ENCODE peak calls at places on chromosomes 13 and 19, in ten cellular contexts. U is IMR-90, T is breast epithelium, K is heart left ventricle, R is lower leg skin, J is suprapubic skin, M is gastrocnemius medialis, C is uterus, W is tibial nerve, A is stomach. P is an unnamed sample.

GRCh38 chr13:77896977-77897376 is 21.7 kb downstream of the EDNRB start:
- DNase-seq in U (no peak), T (no peak), K (no peak), R (no peak), J (no peak), M (no peak), C (no peak), W (no peak), A (no peak), P (no peak)

GRCh38 chr13:106587787-106588186 is 19.9 kb upstream of the ARGLU1 start:
- DNase-seq in U (no peak), T (no peak), K (no peak), R (no peak), J (no peak), M (no peak), C (no peak), W (no peak), A (no peak), P (no peak)

GRCh38 chr13:56755181-56755580 is 385.5 kb upstream of the PRR20A start:
- DNase-seq in U (no peak), T (no peak), K (no peak), R (no peak), J (no peak), M (no peak), C (no peak), W (no peak), A (no peak), P (no peak)

GRCh38 chr19:38667552-38668205 is 20.2 kb downstream of the ACTN4 start:
- DNase-seq in U (peak), T (no peak), K (no peak), R (no peak), J (no peak), M (no peak), C (no peak), W (no peak), A (no peak), P (no peak)

GRCh38 chr13:33251131-33251629 is 34.4 kb downstream of the STARD13 start:
- DNase-seq in U (peak), T (no peak), K (peak), R (no peak), J (no peak), M (peak), C (peak), W (no peak), A (no peak), P (peak)

GRCh38 chr13:20270163-20270865 is 38.2 kb upstream of the GJB6 start:
- DNase-seq in U (no peak), T (no peak), K (no peak), R (no peak), J (no peak), M (no peak), C (no peak), W (no peak), A (no peak), P (no peak)

GRCh38 chr19:44684892-44685847 is 13.8 kb upstream of the CEACAM16 start:
- DNase-seq in U (peak), T (no peak), K (peak), R (peak), J (no peak), M (no peak), C (no peak), W (no peak), A (peak), P (peak)

GRCh38 chr13:33867472-33867871 is 49.5 kb downstream of the RFC3 start:
- DNase-seq in U (no peak), T (no peak), K (no peak), R (no peak), J (no peak), M (no peak), C (no peak), W (no peak), A (no peak), P (no peak)

GRCh38 chr13:50650936-50651638 is 192.4 kb downstream of the DLEU7 start:
- DNase-seq in U (peak), T (no peak), K (no peak), R (no peak), J (no peak), M (no peak), C (no peak), W (no peak), A (no peak), P (no peak)

GRCh38 chr19:47230122-47230920 is 678 bp downstream of the BBC3 start:
- DNase-seq in U (peak), T (no peak), K (peak), R (peak), J (peak), M (peak), C (peak), W (peak), A (peak), P (no peak)

GRCh38 chr13:20435616-20436368 is 89.9 kb downstream of the CRYL1 start:
- DNase-seq in U (no peak), T (no peak), K (no peak), R (no peak), J (no peak), M (no peak), C (no peak), W (no peak), A (no peak), P (no peak)

GRCh38 chr13:78787189-78787588 is 128.2 kb upstream of the OBI1 start:
- DNase-seq in U (no peak), T (no peak), K (no peak), R (no peak), J (no peak), M (no peak), C (no peak), W (no peak), A (no peak), P (no peak)

GRCh38 chr13:35552172-35552844 is 75.8 kb upstream of the MAB21L1 start:
- DNase-seq in U (peak), T (no peak), K (no peak), R (no peak), J (no peak), M (no peak), C (no peak), W (no peak), A (no peak), P (no peak)

GRCh38 chr13:33218020-33218419 is 67.5 kb downstream of the STARD13 start:
- DNase-seq in U (peak), T (no peak), K (no peak), R (no peak), J (no peak), M (no peak), C (no peak), W (no peak), A (no peak), P (no peak)

GRCh38 chr19:46125447-46125846 is 959 bp upstream of the IGFL3 start:
- DNase-seq in U (no peak), T (no peak), K (no peak), R (no peak), J (no peak), M (no peak), C (no peak), W (no peak), A (no peak), P (no peak)

GRCh38 chr19:54208784-54209057 is 8.1 kb downstream of the RPS9 start:
- DNase-seq in U (no peak), T (no peak), K (no peak), R (no peak), J (no peak), M (no peak), C (no peak), W (no peak), A (no peak), P (no peak)

GRCh38 chr13:20814224-20814910 is 40.6 kb upstream of the EEF1AKMT1 start:
- DNase-seq in U (peak), T (peak), K (peak), R (peak), J (peak), M (peak), C (peak), W (peak), A (peak), P (peak)

GRCh38 chr19:44893704-44894103 is 2.6 kb downstream of the TOMM40 start:
- DNase-seq in U (no peak), T (no peak), K (no peak), R (no peak), J (no peak), M (no peak), C (no peak), W (no peak), A (no peak), P (no peak)

GRCh38 chr13:93674337-93674755 is 447.7 kb downstream of the GPC6 start:
- DNase-seq in U (no peak), T (no peak), K (no peak), R (no peak), J (no peak), M (no peak), C (no peak), W (no peak), A (no peak), P (no peak)

GRCh38 chr19:3710265-3710812 is 2.2 kb downstream of the TJP3 start:
- DNase-seq in U (peak), T (peak), K (peak), R (peak), J (peak), M (peak), C (no peak), W (peak), A (peak), P (no peak)

GRCh38 chr19:53961523-53962345 is 1.0 kb upstream of the CACNG8 start:
- DNase-seq in U (no peak), T (no peak), K (no peak), R (no peak), J (no peak), M (no peak), C (no peak), W (no peak), A (no peak), P (peak)

GRCh38 chr13:25292301-25292700 is 5.0 kb upstream of the MTMR6 start:
- DNase-seq in U (peak), T (no peak), K (no peak), R (peak), J (no peak), M (no peak), C (no peak), W (no peak), A (no peak), P (no peak)

GRCh38 chr19:31349160-31349881 is at the start of gene TSHZ3:
- DNase-seq in U (peak), T (no peak), K (peak), R (peak), J (peak), M (peak), C (peak), W (peak), A (peak), P (peak)

GRCh38 chr13:58313219-58313618 is 681.7 kb downstream of the PCDH17 start:
- DNase-seq in U (no peak), T (no peak), K (no peak), R (no peak), J (no peak), M (no peak), C (no peak), W (no peak), A (no peak), P (no peak)

GRCh38 chr13:101210774-101211173 is 205.5 kb downstream of the NALCN start:
- DNase-seq in U (no peak), T (no peak), K (no peak), R (no peak), J (no peak), M (no peak), C (no peak), W (no peak), A (no peak), P (no peak)

GRCh38 chr13:93328943-93329342 is 102.3 kb downstream of the GPC6 start:
- DNase-seq in U (peak), T (no peak), K (no peak), R (no peak), J (no peak), M (no peak), C (no peak), W (no peak), A (no peak), P (no peak)

GRCh38 chr13:39394811-39395685 is 207.9 kb downstream of the LHFPL6 start:
- DNase-seq in U (no peak), T (no peak), K (no peak), R (no peak), J (no peak), M (no peak), C (no peak), W (no peak), A (no peak), P (no peak)

GRCh38 chr19:42683917-42684513 is 56.3 kb downstream of the PSG3 start:
- DNase-seq in U (peak), T (no peak), K (no peak), R (no peak), J (no peak), M (no peak), C (no peak), W (no peak), A (no peak), P (no peak)

GRCh38 chr19:36420961-36421748 is 2.7 kb upstream of the ZFP82 start:
- DNase-seq in U (peak), T (peak), K (peak), R (no peak), J (no peak), M (no peak), C (peak), W (no peak), A (no peak), P (no peak)

GRCh38 chr13:30618186-30618937 is 642 bp downstream of the USPL1 start:
- DNase-seq in U (no peak), T (no peak), K (no peak), R (no peak), J (peak), M (peak), C (no peak), W (no peak), A (peak), P (no peak)

GRCh38 chr13:29369060-29369743 is 226.3 kb downstream of the SLC7A1 start:
- DNase-seq in U (peak), T (no peak), K (no peak), R (no peak), J (no peak), M (no peak), C (no peak), W (no peak), A (no peak), P (no peak)

GRCh38 chr13:29884671-29885424 is 34.4 kb upstream of the UBL3 start:
- DNase-seq in U (peak), T (no peak), K (no peak), R (no peak), J (no peak), M (no peak), C (no peak), W (no peak), A (no peak), P (no peak)

GRCh38 chr19:38288127-38288855 is 15.8 kb upstream of the C19orf33 start:
- DNase-seq in U (no peak), T (no peak), K (no peak), R (no peak), J (no peak), M (no peak), C (no peak), W (no peak), A (no peak), P (no peak)

GRCh38 chr19:7519411-7520130 is 2.9 kb upstream of the MCOLN1 start:
- DNase-seq in U (no peak), T (no peak), K (no peak), R (no peak), J (no peak), M (no peak), C (no peak), W (no peak), A (no peak), P (no peak)

GRCh38 chr19:40799558-40800338 is 757 bp downstream of the EGLN2 start:
- DNase-seq in U (no peak), T (no peak), K (peak), R (no peak), J (peak), M (peak), C (no peak), W (no peak), A (peak), P (peak)

GRCh38 chr19:40798997-40799557 is at the start of gene EGLN2:
- DNase-seq in U (no peak), T (no peak), K (no peak), R (no peak), J (no peak), M (no peak), C (no peak), W (no peak), A (no peak), P (peak)

GRCh38 chr19:40797166-40797962 is 1.6 kb upstream of the EGLN2 start:
- DNase-seq in U (no peak), T (no peak), K (no peak), R (no peak), J (no peak), M (no peak), C (no peak), W (no peak), A (no peak), P (no peak)

GRCh38 chr19:40797963-40798222 is 1.1 kb upstream of the EGLN2 start:
- DNase-seq in U (no peak), T (no peak), K (no peak), R (no peak), J (no peak), M (no peak), C (no peak), W (no peak), A (no peak), P (no peak)

GRCh38 chr19:40798223-40798996 is 581 bp upstream of the EGLN2 start:
- DNase-seq in U (peak), T (peak), K (peak), R (peak), J (peak), M (peak), C (peak), W (peak), A (peak), P (peak)
- TF ChIP-seq POLR2A in U (no peak), T (peak), K (no peak), R (no peak), J (peak), M (no peak), C (peak), W (peak), A (no peak), P (no peak)

DNA sequence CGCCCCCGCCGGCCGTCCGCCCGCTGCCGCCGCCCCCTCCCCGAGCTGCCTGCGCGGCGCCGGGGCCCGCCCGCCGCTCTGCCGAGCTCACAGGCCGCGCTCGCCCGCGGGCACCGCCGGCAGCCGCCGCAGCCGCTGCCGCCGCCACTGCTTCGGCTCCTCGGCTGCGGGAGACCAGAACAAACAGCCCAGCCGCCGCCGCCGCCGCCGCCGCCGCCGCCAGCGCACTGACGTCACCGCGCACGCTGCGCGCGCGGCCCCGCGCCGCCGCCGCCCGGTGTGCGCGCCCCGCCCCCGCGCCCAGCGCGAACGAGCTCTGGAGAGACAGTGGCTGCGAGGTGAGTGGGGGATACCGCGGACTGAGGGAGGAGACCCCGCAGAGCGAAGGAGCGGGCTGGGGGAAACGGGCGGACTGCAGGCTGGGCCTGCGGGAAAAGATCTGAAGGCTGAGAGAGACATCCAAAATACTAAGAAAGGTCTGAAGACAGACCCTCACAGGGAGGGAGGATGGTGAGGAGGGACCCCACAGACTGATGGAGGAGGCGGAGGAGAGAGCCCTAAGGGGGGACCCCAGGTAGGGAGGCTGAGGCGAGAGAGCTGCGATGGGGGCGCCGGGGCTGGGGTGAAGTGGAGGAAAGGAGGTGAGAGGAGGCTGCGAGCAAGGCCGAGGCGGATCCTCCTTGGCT is at the start of gene BRD4:
- DNase-seq in U (peak), T (peak), K (peak), R (peak), J (peak), M (peak), C (peak), W (peak), A (peak), P (peak)
- TF ChIP-seq POLR2A in U (peak), T (no peak), K (no peak), R (no peak), J (peak), M (peak), C (peak), W (peak), A (no peak), P (peak)

GRCh38 chr19:51091895-51092873 is 9.5 kb upstream of the KLK14 start:
- DNase-seq in U (no peak), T (no peak), K (no peak), R (no peak), J (no peak), M (no peak), C (no peak), W (no peak), A (no peak), P (no peak)

GRCh38 chr19:51090471-51090870 is 7.8 kb upstream of the KLK14 start:
- DNase-seq in U (no peak), T (no peak), K (no peak), R (no peak), J (no peak), M (no peak), C (no peak), W (no peak), A (no peak), P (no peak)

GRCh38 chr19:51089786-51090185 is 7.1 kb upstream of the KLK14 start:
- DNase-seq in U (no peak), T (no peak), K (no peak), R (no peak), J (no peak), M (no peak), C (no peak), W (no peak), A (no peak), P (no peak)

GRCh38 chr19:51093066-51093465 is 10.4 kb upstream of the KLK14 start:
- DNase-seq in U (no peak), T (peak), K (no peak), R (no peak), J (no peak), M (no peak), C (no peak), W (no peak), A (no peak), P (no peak)

DNA sequence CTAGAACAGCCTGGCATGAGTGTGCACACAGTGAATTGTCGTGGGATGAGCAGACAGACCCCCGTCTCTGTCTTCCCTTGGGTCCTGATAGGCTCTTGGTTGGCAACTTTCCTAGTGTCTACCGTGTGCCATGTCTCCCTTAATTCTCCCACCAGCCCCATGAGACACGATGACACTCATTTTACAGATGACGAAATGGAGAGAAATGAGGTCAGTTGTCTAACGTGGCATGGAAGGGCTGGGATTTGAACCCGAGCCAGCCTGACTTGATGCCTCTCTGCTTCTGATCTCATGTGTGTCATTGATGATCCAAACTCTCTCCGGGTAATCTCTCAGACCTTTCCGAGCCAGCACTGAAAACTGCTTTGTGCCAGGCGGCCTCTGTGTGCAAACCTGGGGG is 8.4 kb upstream of the KLK14 start:
- DNase-seq in U (no peak), T (no peak), K (no peak), R (no peak), J (no peak), M (no peak), C (no peak), W (no peak), A (no peak), P (no peak)
- TF ChIP-seq POLR2A in U (no peak), T (no peak), K (no peak), R (no peak), J (no peak), M (no peak), C (no peak), W (no peak), A (no peak), P (no peak)

GRCh38 chr13:113762075-113762474 is 3.0 kb downstream of the TMEM255B start:
- DNase-seq in U (no peak), T (no peak), K (no peak), R (no peak), J (no peak), M (no peak), C (no peak), W (no peak), A (no peak), P (no peak)

GRCh38 chr13:113759525-113760137 is 605 bp downstream of the TMEM255B start:
- DNase-seq in U (peak), T (no peak), K (peak), R (no peak), J (peak), M (no peak), C (peak), W (no peak), A (peak), P (peak)

GRCh38 chr13:113763254-113763653 is 4.2 kb downstream of the TMEM255B start:
- DNase-seq in U (no peak), T (no peak), K (peak), R (no peak), J (no peak), M (no peak), C (no peak), W (no peak), A (peak), P (no peak)

GRCh38 chr13:113762538-113762937 is 3.5 kb downstream of the TMEM255B start:
- DNase-seq in U (no peak), T (no peak), K (peak), R (no peak), J (no peak), M (no peak), C (no peak), W (no peak), A (peak), P (no peak)

GRCh38 chr13:113761136-113761535 is 2.1 kb downstream of the TMEM255B start:
- DNase-seq in U (no peak), T (no peak), K (no peak), R (no peak), J (no peak), M (no peak), C (no peak), W (no peak), A (peak), P (no peak)
- TF ChIP-seq POLR2A in U (no peak), T (no peak), K (no peak), R (no peak), J (no peak), M (no peak), C (no peak), W (no peak), A (no peak), P (no peak)

P was measured in H54.